ENCODE peak calls at places on chromosome 13, in seven cellular contexts. M is neuronal stem cell, L is mesenchymal stem cell, O is astrocyte, W is GM23338, A is fibroblast of lung, U is SK-N-SH. X is an unnamed sample.

GRCh38 chr13:50701469-50701868 is 142.0 kb downstream of the DLEU7 start:
- DNase-seq in M (no peak), L (no peak), O (no peak), W (no peak), A (no peak), U (no peak), X (no peak)

GRCh38 chr13:40485611-40486517 is 180.6 kb downstream of the FOXO1 start:
- DNase-seq in M (no peak), L (no peak), O (no peak), W (no peak), A (no peak), U (no peak), X (no peak)

GRCh38 chr13:47067296-47067695 is 170.4 kb upstream of the HTR2A start:
- DNase-seq in M (no peak), L (no peak), O (no peak), W (no peak), A (no peak), U (no peak), X (no peak)

GRCh38 chr13:75016225-75016624 is 465.7 kb downstream of the TBC1D4 start:
- DNase-seq in M (no peak), L (no peak), O (no peak), W (no peak), A (no peak), U (no peak), X (no peak)

GRCh38 chr13:51218691-51219090 is 3.5 kb upstream of the FAM124A start:
- DNase-seq in M (no peak), L (no peak), O (no peak), W (no peak), A (no peak), U (peak; percentile 68), X (no peak)

GRCh38 chr13:45510671-45511070 is 45.9 kb downstream of the COG3 start:
- DNase-seq in M (no peak), L (no peak), O (no peak), W (peak; percentile 10), A (no peak), U (no peak), X (no peak)

GRCh38 chr13:98798849-98799645 is 46.6 kb upstream of the SLC15A1 start:
- DNase-seq in M (no peak), L (no peak), O (peak; percentile 49), W (no peak), A (peak; percentile 58), U (no peak), X (no peak)

GRCh38 chr13:44713793-44714469 is 137.8 kb upstream of the TSC22D1 start:
- DNase-seq in M (no peak), L (peak; percentile 89), O (peak; percentile 98), W (no peak), A (peak; percentile 99), U (no peak), X (peak; percentile 93)

GRCh38 chr13:113044431-113045114 is 61.0 kb upstream of the F7 start:
- DNase-seq in M (no peak), L (no peak), O (no peak), W (no peak), A (no peak), U (no peak), X (no peak)

GRCh38 chr13:30112602-30113435 is 194.5 kb downstream of the KATNAL1 start:
- DNase-seq in M (peak; percentile 80), L (peak; percentile 86), O (peak; percentile 70), W (peak; percentile 92), A (peak; percentile 81), U (peak; percentile 82), X (peak; percentile 69)

GRCh38 chr13:46905249-46905648 is 8.4 kb upstream of the HTR2A start:
- DNase-seq in M (no peak), L (peak; percentile 29), O (no peak), W (peak; percentile 51), A (no peak), U (no peak), X (no peak)

GRCh38 chr13:113914333-113915011 is 50.6 kb upstream of the GAS6 start:
- DNase-seq in M (no peak), L (no peak), O (no peak), W (no peak), A (no peak), U (no peak), X (no peak)

GRCh38 chr13:63291701-63292100 is 1876.1 kb upstream of the PCDH20 start:
- DNase-seq in M (no peak), L (no peak), O (no peak), W (no peak), A (no peak), U (no peak), X (no peak)

GRCh38 chr13:49958321-49958720 is 22.2 kb upstream of the SPRYD7 start:
- DNase-seq in M (no peak), L (no peak), O (peak; percentile 20), W (no peak), A (peak; percentile 37), U (no peak), X (no peak)

GRCh38 chr13:33872005-33872351 is 54.0 kb downstream of the RFC3 start:
- DNase-seq in M (no peak), L (no peak), O (peak; percentile 11), W (no peak), A (peak; percentile 10), U (no peak), X (no peak)

GRCh38 chr13:21675095-21676007 is 4.5 kb downstream of the FGF9 start:
- DNase-seq in M (peak; percentile 23), L (no peak), O (no peak), W (peak; percentile 61), A (no peak), U (peak; percentile 36), X (no peak)

GRCh38 chr13:75792526-75793187 is 156.5 kb downstream of the LMO7 start:
- DNase-seq in M (no peak), L (peak; percentile 59), O (peak; percentile 56), W (no peak), A (peak; percentile 69), U (no peak), X (no peak)

GRCh38 chr13:32938907-32939306 is 77.3 kb upstream of the KL start:
- DNase-seq in M (no peak), L (peak; percentile 55), O (peak; percentile 44), W (no peak), A (peak; percentile 55), U (no peak), X (no peak)

GRCh38 chr13:49020940-49021548 is 45.3 kb downstream of the FNDC3A start:
- DNase-seq in M (no peak), L (no peak), O (peak; percentile 33), W (peak; percentile 69), A (peak; percentile 46), U (no peak), X (no peak)

GRCh38 chr13:98495627-98496238 is 81.2 kb downstream of the STK24 start:
- DNase-seq in M (no peak), L (no peak), O (no peak), W (no peak), A (no peak), U (peak; percentile 53), X (no peak)

GRCh38 chr13:23695711-23696512 is 125.7 kb downstream of the TNFRSF19 start:
- DNase-seq in M (no peak), L (no peak), O (no peak), W (peak; percentile 67), A (no peak), U (no peak), X (no peak)

GRCh38 chr13:26051231-26052135 is at the start of gene SHISA2:
- DNase-seq in M (peak; percentile 82), L (peak; percentile 73), O (peak; percentile 49), W (peak; percentile 82), A (peak; percentile 67), U (peak; percentile 87), X (no peak)

GRCh38 chr13:52739468-52740071 is at the start of gene CNMD:
- DNase-seq in M (no peak), L (no peak), O (no peak), W (peak; percentile 73), A (no peak), U (no peak), X (no peak)

GRCh38 chr13:109072505-109072904 is 443.1 kb downstream of the MYO16 start:
- DNase-seq in M (no peak), L (no peak), O (no peak), W (no peak), A (no peak), U (no peak), X (no peak)

GRCh38 chr13:98187862-98188261 is 10.8 kb upstream of the RNF113B start:
- DNase-seq in M (no peak), L (no peak), O (no peak), W (no peak), A (no peak), U (no peak), X (no peak)

GRCh38 chr13:110366733-110367132 is 59.6 kb downstream of the COL4A2 start:
- DNase-seq in M (no peak), L (no peak), O (no peak), W (no peak), A (no peak), U (no peak), X (peak; percentile 61)
- H2AFZ ChIP-seq in M (no peak overlapping the region), L (no peak overlapping the region), O (no peak overlapping the region), W (no peak overlapping the region), A (no peak overlapping the region), U (no peak overlapping the region), X (no peak overlapping the region)

GRCh38 chr13:99980201-99981114 is 1.1 kb upstream of the ZIC2 start:
- DNase-seq in M (peak; percentile 62), L (peak; percentile 54), O (peak; percentile 38), W (peak; percentile 85), A (peak; percentile 69), U (peak; percentile 85), X (peak; percentile 71)

GRCh38 chr13:99982741-99983400 is 1.3 kb downstream of the ZIC2 start:
- DNase-seq in M (no peak), L (no peak), O (no peak), W (peak; percentile 31), A (no peak), U (peak; percentile 30), X (peak; percentile 13)

GRCh38 chr13:99982021-99982740 is 597 bp downstream of the ZIC2 start:
- DNase-seq in M (no peak), L (no peak), O (no peak), W (peak; percentile 50), A (peak; percentile 35), U (peak; percentile 55), X (peak; percentile 29)

GRCh38 chr13:99979453-99980200 is 2.0 kb upstream of the ZIC2 start:
- DNase-seq in M (no peak), L (no peak), O (no peak), W (peak; percentile 87), A (no peak), U (peak; percentile 56), X (peak; percentile 46)

GRCh38 chr13:99981115-99982020 is at the start of gene ZIC2:
- DNase-seq in M (peak; percentile 93), L (no peak), O (peak; percentile 30), W (peak; percentile 86), A (peak; percentile 51), U (peak; percentile 66), X (peak; percentile 72)
- H2AFZ ChIP-seq in M (peak within 1 kb of the TSS; percentile 82), L (peak within 1 kb of the TSS; percentile 64), O (peak within 1 kb of the TSS; percentile 62), W (no peak within 1 kb of the TSS), A (no peak within 1 kb of the TSS), U (no peak within 1 kb of the TSS), X (peak within 1 kb of the TSS; percentile 92)

GRCh38 chr13:77544765-77545316 is 9.3 kb downstream of the SCEL start:
- DNase-seq in M (no peak), L (no peak), O (no peak), W (no peak), A (no peak), U (no peak), X (no peak)
- H2AFZ ChIP-seq in M (no peak overlapping the region), L (no peak overlapping the region), O (no peak overlapping the region), W (peak overlapping the region; percentile 14), A (no peak overlapping the region), U (no peak overlapping the region), X (no peak overlapping the region)

DNA sequence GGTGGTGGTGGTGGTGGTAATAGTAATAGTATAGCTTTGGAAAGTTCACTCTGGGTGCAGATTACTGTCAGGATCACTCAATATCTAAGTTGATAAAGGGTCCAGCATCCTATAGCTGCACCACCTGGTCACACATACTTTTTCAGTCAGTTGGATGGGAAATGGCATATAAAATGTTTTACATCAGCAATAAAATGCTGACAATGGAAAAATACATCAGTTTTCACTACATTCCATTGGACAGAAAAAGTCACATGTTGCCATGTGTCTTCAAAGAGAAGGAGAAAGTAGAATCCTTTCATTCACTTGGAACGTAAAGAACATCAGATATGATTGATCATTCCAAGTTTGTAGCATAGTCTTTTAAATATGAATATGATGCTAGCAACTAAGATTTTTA is 481.4 kb downstream of the SLITRK6 start:
- DNase-seq in M (no peak), L (no peak), O (no peak), W (no peak), A (no peak), U (no peak), X (no peak)
- H2AFZ ChIP-seq in M (no peak overlapping the region), L (no peak overlapping the region), O (no peak overlapping the region), W (no peak overlapping the region), A (no peak overlapping the region), U (no peak overlapping the region), X (no peak overlapping the region)

X was measured in PC-9.